ENCODE peak calls at places on chromosomes 12 and 14, in five cellular contexts. One of them, this sample, is unnamed.

GRCh38 chr14:68401320-68401719 is 391.5 kb downstream of the ZFP36L1 start:
- DNase-seq in AG04450: no peak
- DNase-seq in myocyte: no peak
- DNase-seq in frontal cortex: no peak
- DNase-seq in KG1: no peak
- DNase-seq in this sample: no peak

GRCh38 chr14:92473261-92473946 is 40.2 kb upstream of the RIN3 start:
- DNase-seq in AG04450: no peak
- DNase-seq in myocyte: peak
- DNase-seq in frontal cortex: no peak
- DNase-seq in KG1: no peak
- DNase-seq in this sample: no peak

GRCh38 chr12:115941362-115941761 is 336.1 kb downstream of the MED13L start:
- DNase-seq in AG04450: no peak
- DNase-seq in myocyte: peak
- DNase-seq in frontal cortex: no peak
- DNase-seq in KG1: no peak
- DNase-seq in this sample: no peak

GRCh38 chr14:50381823-50382287 is 14.8 kb downstream of the CDKL1 start:
- DNase-seq in AG04450: no peak
- DNase-seq in myocyte: no peak
- DNase-seq in frontal cortex: no peak
- DNase-seq in KG1: no peak
- DNase-seq in this sample: no peak

GRCh38 chr12:24661657-24662096 is 287.2 kb downstream of the BCAT1 start:
- DNase-seq in AG04450: peak
- DNase-seq in myocyte: peak
- DNase-seq in frontal cortex: no peak
- DNase-seq in KG1: no peak
- DNase-seq in this sample: no peak

GRCh38 chr12:132168311-132169031 is 24.2 kb downstream of the NOC4L start:
- DNase-seq in AG04450: no peak
- DNase-seq in myocyte: no peak
- DNase-seq in frontal cortex: no peak
- DNase-seq in KG1: no peak
- DNase-seq in this sample: no peak

GRCh38 chr14:69708586-69709169 is 58.3 kb upstream of the SRSF5 start:
- DNase-seq in AG04450: no peak
- DNase-seq in myocyte: no peak
- DNase-seq in frontal cortex: no peak
- DNase-seq in KG1: no peak
- DNase-seq in this sample: peak

GRCh38 chr12:121294151-121294889 is 2.2 kb downstream of the CAMKK2 start:
- DNase-seq in AG04450: no peak
- DNase-seq in myocyte: no peak
- DNase-seq in frontal cortex: no peak
- DNase-seq in KG1: no peak
- DNase-seq in this sample: no peak

GRCh38 chr12:11059784-11060183 is 2.3 kb downstream of the TAS2R46 start:
- DNase-seq in AG04450: no peak
- DNase-seq in myocyte: no peak
- DNase-seq in frontal cortex: no peak
- DNase-seq in KG1: no peak
- DNase-seq in this sample: no peak

GRCh38 chr12:18262514-18262913 is 1.2 kb downstream of the PIK3C2G start:
- DNase-seq in AG04450: no peak
- DNase-seq in myocyte: no peak
- DNase-seq in frontal cortex: no peak
- DNase-seq in KG1: no peak
- DNase-seq in this sample: no peak

GRCh38 chr14:35400707-35401421 is 3.7 kb downstream of the NFKBIA start:
- DNase-seq in AG04450: no peak
- DNase-seq in myocyte: no peak
- DNase-seq in frontal cortex: no peak
- DNase-seq in KG1: no peak
- DNase-seq in this sample: no peak

GRCh38 chr12:60278209-60278608 is 682.4 kb downstream of the SLC16A7 start:
- DNase-seq in AG04450: no peak
- DNase-seq in myocyte: no peak
- DNase-seq in frontal cortex: no peak
- DNase-seq in KG1: no peak
- DNase-seq in this sample: no peak

GRCh38 chr12:113683566-113683965 is 211.9 kb upstream of the LHX5 start:
- DNase-seq in AG04450: no peak
- DNase-seq in myocyte: peak
- DNase-seq in frontal cortex: no peak
- DNase-seq in KG1: no peak
- DNase-seq in this sample: peak

GRCh38 chr14:51604078-51604477 is 47.6 kb upstream of the FRMD6 start:
- DNase-seq in AG04450: peak
- DNase-seq in myocyte: no peak
- DNase-seq in frontal cortex: no peak
- DNase-seq in KG1: no peak
- DNase-seq in this sample: no peak

GRCh38 chr14:75077794-75078193 is 8.4 kb downstream of the ZC2HC1C start:
- DNase-seq in AG04450: no peak
- DNase-seq in myocyte: no peak
- DNase-seq in frontal cortex: no peak
- DNase-seq in KG1: no peak
- DNase-seq in this sample: no peak

GRCh38 chr12:29317556-29318363 is 63.2 kb downstream of the ERGIC2 start:
- DNase-seq in AG04450: no peak
- DNase-seq in myocyte: peak
- DNase-seq in frontal cortex: peak
- DNase-seq in KG1: no peak
- DNase-seq in this sample: peak

GRCh38 chr14:69666698-69667211 is 55.4 kb downstream of the SUSD6 start:
- DNase-seq in AG04450: no peak
- DNase-seq in myocyte: no peak
- DNase-seq in frontal cortex: peak
- DNase-seq in KG1: no peak
- DNase-seq in this sample: no peak

GRCh38 chr14:68951800-68952540 is 27.1 kb downstream of the ACTN1 start:
- DNase-seq in AG04450: no peak
- DNase-seq in myocyte: no peak
- DNase-seq in frontal cortex: no peak
- DNase-seq in KG1: no peak
- DNase-seq in this sample: no peak

GRCh38 chr12:31323466-31324115 is 2.4 kb downstream of the SINHCAF start:
- DNase-seq in AG04450: no peak
- DNase-seq in myocyte: no peak
- DNase-seq in frontal cortex: no peak
- DNase-seq in KG1: no peak
- DNase-seq in this sample: peak

GRCh38 chr12:109494348-109494881 is 17.0 kb downstream of the UBE3B start:
- DNase-seq in AG04450: no peak
- DNase-seq in myocyte: no peak
- DNase-seq in frontal cortex: no peak
- DNase-seq in KG1: no peak
- DNase-seq in this sample: no peak

GRCh38 chr12:94839347-94839746 is 164.2 kb downstream of the NDUFA12 start:
- DNase-seq in AG04450: no peak
- DNase-seq in myocyte: no peak
- DNase-seq in frontal cortex: no peak
- DNase-seq in KG1: no peak
- DNase-seq in this sample: no peak

GRCh38 chr12:111424189-111424792 is 18.6 kb downstream of the SH2B3 start:
- DNase-seq in AG04450: no peak
- DNase-seq in myocyte: no peak
- DNase-seq in frontal cortex: no peak
- DNase-seq in KG1: no peak
- DNase-seq in this sample: no peak

GRCh38 chr12:94187351-94187750 is 39.0 kb downstream of the PLXNC1 start:
- DNase-seq in AG04450: no peak
- DNase-seq in myocyte: no peak
- DNase-seq in frontal cortex: no peak
- DNase-seq in KG1: no peak
- DNase-seq in this sample: no peak

GRCh38 chr14:75380656-75381055 is 47.2 kb upstream of the JDP2 start:
- DNase-seq in AG04450: no peak
- DNase-seq in myocyte: peak
- DNase-seq in frontal cortex: no peak
- DNase-seq in KG1: no peak
- DNase-seq in this sample: no peak

GRCh38 chr14:101034986-101035385 is 131.5 kb upstream of the RTL1 start:
- DNase-seq in AG04450: no peak
- DNase-seq in myocyte: no peak
- DNase-seq in frontal cortex: no peak
- DNase-seq in KG1: no peak
- DNase-seq in this sample: no peak